ENCODE peak calls at places on chromosomes 1 and 21, in four cellular contexts. S is suprapubic skin, K is tibial nerve, H is HCT116. X is an unnamed sample.

GRCh38 chr1:55947446-55947845 is 631.9 kb downstream of the PLPP3 start:
- DNase-seq in S (no peak), K (no peak), H (no peak), X (no peak)

GRCh38 chr1:1359668-1360468 is 1.5 kb upstream of the MXRA8 start:
- DNase-seq in S (no peak), K (peak), H (no peak), X (peak)

GRCh38 chr1:243621973-243622372 is 228.1 kb downstream of the AKT3 start:
- DNase-seq in H (no peak), K (no peak), S (no peak), X (no peak)

GRCh38 chr1:231923461-231924132 is 297.0 kb downstream of the DISC1 start:
- DNase-seq in K (no peak), H (no peak), S (no peak), X (no peak)

GRCh38 chr1:55234016-55234415 is 18.9 kb upstream of the USP24 start:
- DNase-seq in K (no peak), H (no peak), S (no peak), X (no peak)

GRCh38 chr1:239288964-239289535 is 97.3 kb upstream of the CHRM3 start:
- DNase-seq in S (no peak), K (no peak), H (no peak), X (no peak)

GRCh38 chr1:160625725-160626498 is 20.9 kb downstream of the SLAMF1 start:
- DNase-seq in S (no peak), H (no peak), K (no peak), X (no peak)

GRCh38 chr1:61285371-61285885 is 203.1 kb downstream of the NFIA start:
- DNase-seq in S (no peak), K (no peak), H (no peak), X (no peak)

GRCh38 chr1:186983327-186983726 is 154.6 kb downstream of the PLA2G4A start:
- DNase-seq in K (no peak), H (no peak), S (no peak), X (no peak)

GRCh38 chr1:228007054-228007800 is 429 bp downstream of the WNT3A start:
- DNase-seq in H (no peak), S (no peak), K (no peak), X (peak)

GRCh38 chr21:26686278-26686677 is 113.2 kb upstream of the CYYR1 start:
- DNase-seq in K (no peak), S (no peak), H (no peak), X (no peak)

GRCh38 chr1:209086486-209087192 is 496.9 kb upstream of the CAMK1G start:
- DNase-seq in K (no peak), H (no peak), S (no peak), X (no peak)

GRCh38 chr1:151993734-151994496 is at the start of gene S100A10:
- DNase-seq in S (peak), H (no peak), K (peak), X (peak)

GRCh38 chr1:149849246-149849946 is 50.0 kb upstream of the BOLA1 start:
- DNase-seq in S (no peak), K (no peak), H (no peak), X (no peak)

GRCh38 chr1:199684686-199685273 is 342.7 kb upstream of the NR5A2 start:
- DNase-seq in K (no peak), S (no peak), H (peak), X (no peak)

GRCh38 chr1:51955797-51956527 is 34.5 kb downstream of the RAB3B start:
- DNase-seq in K (no peak), S (no peak), H (no peak), X (no peak)

GRCh38 chr21:44875341-44875740 is 1.9 kb upstream of the PTTG1IP start:
- DNase-seq in K (no peak), S (no peak), H (no peak), X (no peak)
- H3K4me3 ChIP-seq in K (peak), S (peak), H (no peak), X (peak)

GRCh38 chr1:26287033-26287711 is 7.3 kb downstream of the SH3BGRL3 start:
- DNase-seq in S (peak), K (no peak), H (no peak), X (no peak)
- TF ChIP-seq POLR2A in S (no peak), K (no peak), H (no peak), X (no peak)

GRCh38 chr21:33433425-33434114 is 30.4 kb downstream of the IFNGR2 start:
- DNase-seq in S (no peak), K (no peak), H (no peak), X (no peak)
- H3K4me3 ChIP-seq in S (no peak), K (no peak), H (no peak), X (no peak)

DNA sequence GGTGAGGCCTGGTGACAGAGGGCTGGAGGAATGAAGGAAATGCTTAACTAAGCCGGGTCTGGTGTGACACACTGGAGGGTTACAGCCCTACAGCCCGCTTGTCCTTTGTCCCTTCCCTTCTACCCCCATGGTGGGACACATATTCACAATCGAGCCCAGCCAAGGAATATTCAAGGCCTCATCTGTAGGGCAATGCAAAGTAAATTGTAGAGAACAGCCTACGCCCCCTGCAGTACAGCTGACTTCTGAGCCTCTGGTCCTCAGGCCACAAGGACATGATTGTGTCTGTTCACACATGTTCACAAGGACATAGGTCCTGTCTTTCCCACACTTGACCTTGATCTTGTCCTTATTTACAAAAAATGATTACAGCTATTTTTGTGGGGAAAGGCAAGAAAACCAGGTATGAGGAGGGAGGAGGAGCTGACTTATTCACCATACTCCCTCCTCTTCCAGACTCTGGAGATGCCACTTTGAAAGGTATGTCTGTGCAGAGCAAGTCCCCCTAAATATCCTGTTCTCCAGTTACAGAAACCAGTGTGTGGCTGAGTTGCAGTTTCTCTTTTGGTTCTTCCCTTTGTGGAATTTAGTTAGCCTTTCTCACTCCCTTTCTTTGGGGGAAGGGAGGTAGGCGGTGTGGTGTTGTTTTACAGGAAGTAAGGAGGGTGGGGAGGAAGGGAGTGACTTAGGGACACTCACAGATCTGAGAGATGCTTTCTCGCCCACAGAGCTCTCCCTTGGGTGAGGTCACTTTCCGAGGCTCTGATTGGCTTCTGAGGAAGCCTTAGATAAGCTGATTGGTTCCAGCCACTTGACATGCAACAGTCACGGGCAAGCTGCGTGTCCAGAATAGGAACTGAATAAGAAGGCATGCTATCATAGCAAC is 14.6 kb downstream of the POLR3GL start:
- DNase-seq in S (peak), K (peak), H (peak), X (peak)
- TF ChIP-seq POLR2A in S (no peak), K (peak), H (no peak), X (peak)